ENCODE peak calls at places on chromosomes 1 and 21, in four cellular contexts. I, R, T and L are unnamed samples.

GRCh38 chr1:114081145-114082046 is 72.3 kb downstream of the SYT6 start:
- DNase-seq in I (no peak), R (no peak), T (peak), L (no peak)

GRCh38 chr1:182845379-182845778 is 6.2 kb downstream of the DHX9 start:
- DNase-seq in I (no peak), R (no peak), T (no peak), L (no peak)

GRCh38 chr1:56415258-56415657 is 164.1 kb downstream of the PLPP3 start:
- DNase-seq in I (no peak), R (no peak), T (no peak), L (no peak)

GRCh38 chr1:39268112-39268581 is 63.7 kb downstream of the MACF1 start:
- DNase-seq in I (no peak), R (peak), T (no peak), L (peak)

GRCh38 chr1:57520743-57521142 is 96.9 kb upstream of the DAB1 start:
- DNase-seq in I (no peak), R (no peak), T (no peak), L (no peak)

GRCh38 chr1:41811978-41812852 is 106.5 kb downstream of the HIVEP3 start:
- DNase-seq in I (no peak), R (no peak), T (peak), L (no peak)

GRCh38 chr1:246647113-246647512 is 77.1 kb upstream of the SCCPDH start:
- DNase-seq in I (no peak), R (no peak), T (peak), L (peak)

GRCh38 chr1:154295408-154296235 is 23.2 kb downstream of the HAX1 start:
- DNase-seq in I (no peak), R (no peak), T (no peak), L (no peak)

GRCh38 chr1:234862944-234863515 is 253.1 kb upstream of the IRF2BP2 start:
- DNase-seq in I (peak), R (peak), T (peak), L (peak)

GRCh38 chr1:223707270-223708000 is 4.9 kb upstream of the CAPN2 start:
- DNase-seq in I (peak), R (peak), T (peak), L (no peak)

GRCh38 chr1:21511579-21512522 is 2.6 kb downstream of the ALPL start:
- DNase-seq in I (peak), R (no peak), T (peak), L (peak)

GRCh38 chr1:177945943-177946650 is 23.8 kb downstream of the SEC16B start:
- DNase-seq in I (no peak), R (peak), T (peak), L (peak)

GRCh38 chr1:205391386-205391785 is 30.5 kb downstream of the LEMD1 start:
- DNase-seq in I (no peak), R (no peak), T (no peak), L (no peak)

GRCh38 chr1:234942869-234943501 is 185.7 kb downstream of the TOMM20 start:
- DNase-seq in I (no peak), R (no peak), T (no peak), L (no peak)

GRCh38 chr1:9798236-9799130 is 25.3 kb downstream of the CLSTN1 start:
- DNase-seq in I (peak), R (peak), T (no peak), L (no peak)

GRCh38 chr1:171431994-171432393 is 53.3 kb upstream of the PRRC2C start:
- DNase-seq in I (no peak), R (no peak), T (no peak), L (no peak)

GRCh38 chr1:31727849-31728248 is 24.0 kb upstream of the COL16A1 start:
- DNase-seq in I (no peak), R (no peak), T (no peak), L (no peak)

GRCh38 chr1:109912214-109912861 is 1.7 kb downstream of the CSF1 start:
- DNase-seq in I (no peak), R (no peak), T (no peak), L (no peak)

GRCh38 chr1:20696397-20697333 is 21.1 kb downstream of the KIF17 start:
- DNase-seq in I (peak), R (peak), T (peak), L (peak)

GRCh38 chr1:154599658-154600057 is 8.3 kb downstream of the ADAR start:
- DNase-seq in I (peak), R (no peak), T (no peak), L (no peak)

GRCh38 chr1:111592389-111593361 is 26.9 kb upstream of the RAP1A start:
- DNase-seq in I (peak), R (peak), T (peak), L (peak)

GRCh38 chr21:42695324-42696025 is 42.1 kb downstream of the PDE9A start:
- DNase-seq in I (peak), R (peak), T (no peak), L (no peak)

GRCh38 chr1:156706647-156707008 is 1.2 kb upstream of the CRABP2 start:
- DNase-seq in I (peak), R (peak), T (peak), L (no peak)

GRCh38 chr1:76572229-76572628 is 295.1 kb upstream of the ST6GALNAC5 start:
- DNase-seq in I (no peak), R (no peak), T (no peak), L (no peak)

GRCh38 chr1:62784509-62785365 is 805 bp downstream of the ATG4C start:
- DNase-seq in I (no peak), R (no peak), T (no peak), L (no peak)

GRCh38 chr1:222634180-222635013 is 16.5 kb downstream of the MIA3 start:
- DNase-seq in I (no peak), R (peak), T (no peak), L (no peak)

GRCh38 chr1:222631611-222632208 is 13.8 kb downstream of the MIA3 start:
- DNase-seq in I (no peak), R (no peak), T (no peak), L (no peak)

GRCh38 chr1:222629921-222630535 is 12.1 kb downstream of the MIA3 start:
- DNase-seq in I (no peak), R (no peak), T (no peak), L (no peak)

GRCh38 chr1:222627232-222627631 is 9.3 kb downstream of the MIA3 start:
- DNase-seq in I (no peak), R (no peak), T (no peak), L (no peak)

DNA sequence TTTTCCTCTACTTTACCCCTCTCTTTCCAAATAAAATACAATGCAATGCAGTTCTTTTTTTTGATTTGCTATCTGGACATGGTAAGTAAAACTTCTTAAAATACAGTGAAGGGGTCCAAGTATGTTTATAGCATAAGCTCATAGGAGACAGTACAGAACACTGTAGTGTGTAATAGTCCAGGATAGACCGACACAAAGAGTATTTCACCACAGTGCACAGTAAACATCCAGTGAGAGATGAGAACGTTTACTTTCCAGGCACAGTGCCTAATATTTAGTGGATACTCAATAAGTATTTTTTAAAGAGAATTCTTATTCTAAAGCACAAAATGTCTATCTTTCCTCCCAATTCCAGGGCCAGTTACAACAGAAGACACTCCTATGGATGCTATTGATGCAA is 14.9 kb downstream of the MIA3 start:
- DNase-seq in I (no peak), R (no peak), T (no peak), L (no peak)
- H3K27ac ChIP-seq in I (no peak), R (no peak), T (no peak), L (no peak)

GRCh38 chr1:103194060-103194459 is 85.7 kb upstream of the COL11A1 start:
- DNase-seq in I (no peak), R (no peak), T (no peak), L (no peak)
- H3K27ac ChIP-seq in I (no peak), R (no peak), T (no peak), L (no peak)

GRCh38 chr1:27007909-27008582 is 4.6 kb downstream of the TENT5B start:
- DNase-seq in I (no peak), R (no peak), T (no peak), L (no peak)
- H3K27ac ChIP-seq in I (no peak), R (no peak), T (peak), L (no peak)

GRCh38 chr1:207669469-207670111 is 24.7 kb downstream of the CR1L start:
- DNase-seq in I (no peak), R (no peak), T (no peak), L (no peak)

GRCh38 chr1:207673399-207673798 is 28.5 kb downstream of the CR1L start:
- DNase-seq in I (no peak), R (no peak), T (no peak), L (no peak)

GRCh38 chr1:207672525-207673130 is 27.7 kb downstream of the CR1L start:
- DNase-seq in I (no peak), R (no peak), T (no peak), L (no peak)

GRCh38 chr1:207670192-207670591 is 25.3 kb downstream of the CR1L start:
- DNase-seq in I (no peak), R (no peak), T (no peak), L (no peak)

DNA sequence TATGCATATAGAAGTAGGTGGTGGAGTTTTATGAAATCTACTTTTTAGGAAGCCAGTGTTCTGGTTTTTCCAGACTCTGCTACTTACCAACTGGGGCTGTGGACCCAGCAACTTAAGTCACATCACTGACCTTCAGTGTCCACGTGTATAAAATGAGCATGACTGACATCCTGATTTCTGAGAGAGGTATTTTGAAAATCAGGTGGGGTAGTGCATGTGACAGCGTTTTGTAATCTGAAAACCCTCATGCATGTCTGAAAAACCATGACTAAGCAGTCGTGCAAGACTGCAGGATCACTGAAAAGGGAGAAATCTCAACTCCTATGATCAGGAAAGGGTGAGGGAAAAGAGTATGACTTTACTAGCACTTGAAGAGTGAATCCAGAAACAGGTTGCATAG is 26.1 kb downstream of the CR1L start:
- DNase-seq in I (no peak), R (no peak), T (no peak), L (no peak)
- H3K27ac ChIP-seq in I (no peak), R (no peak), T (no peak), L (no peak)

GRCh38 chr21:34521561-34521960 is 9.6 kb upstream of the KCNE1 start:
- DNase-seq in I (no peak), R (no peak), T (no peak), L (no peak)
- H3K27ac ChIP-seq in I (no peak), R (no peak), T (peak), L (no peak)

GRCh38 chr1:213281610-213282316 is 230.7 kb downstream of the RPS6KC1 start:
- DNase-seq in I (no peak), R (no peak), T (no peak), L (peak)
- H3K27ac ChIP-seq in I (no peak), R (no peak), T (no peak), L (no peak)